ENCODE peak calls at places on chromosomes 11 and 22, in five cellular contexts. X is coronary artery, W is fibroblast of lung, S is KBM-7, G is head of caudate nucleus. O is an unnamed sample.

GRCh38 chr11:73310076-73310475 is 2.0 kb downstream of the ARHGEF17 start:
- DNase-seq in X (no peak), G (no peak), W (no peak), S (no peak), O (no peak)

GRCh38 chr22:30422481-30423295 is 2.9 kb upstream of the MTFP1 start:
- DNase-seq in W (peak), G (peak), S (peak), X (peak), O (peak)

GRCh38 chr11:126102436-126102894 is 39.8 kb upstream of the CDON start:
- DNase-seq in S (no peak), X (no peak), W (peak), G (peak), O (no peak)

GRCh38 chr11:35593143-35593542 is 25.1 kb upstream of the FJX1 start:
- DNase-seq in G (no peak), S (no peak), X (peak), W (peak), O (no peak)

GRCh38 chr11:1227551-1228182 is 4.8 kb downstream of the MUC5B start:
- DNase-seq in S (no peak), X (no peak), G (no peak), W (no peak), O (no peak)

GRCh38 chr11:83538286-83538685 is 252.1 kb upstream of the CCDC90B start:
- DNase-seq in S (no peak), G (no peak), W (no peak), X (no peak), O (no peak)

GRCh38 chr11:115608976-115609375 is 104.8 kb upstream of the CADM1 start:
- DNase-seq in W (no peak), X (no peak), S (no peak), G (no peak), O (no peak)

GRCh38 chr11:116948375-116948774 is 111.0 kb upstream of the APOA1 start:
- DNase-seq in X (no peak), G (no peak), S (no peak), W (no peak), O (no peak)

GRCh38 chr11:47051217-47051616 is 114.7 kb downstream of the CSTPP1 start:
- DNase-seq in S (no peak), G (no peak), X (no peak), W (peak), O (no peak)

GRCh38 chr11:27496461-27496860 is 10.1 kb downstream of the LIN7C start:
- DNase-seq in G (no peak), X (no peak), W (peak), S (no peak), O (no peak)

GRCh38 chr11:77361184-77361583 is 59.7 kb upstream of the GDPD4 start:
- DNase-seq in G (no peak), X (no peak), W (no peak), S (no peak), O (no peak)

GRCh38 chr11:100681064-100681502 is 6.0 kb upstream of the ARHGAP42 start:
- DNase-seq in G (peak), S (peak), W (peak), X (no peak), O (no peak)

GRCh38 chr11:44443836-44444769 is 121.4 kb upstream of the CD82 start:
- DNase-seq in G (no peak), X (peak), W (no peak), S (no peak), O (no peak)

GRCh38 chr22:26722159-26722558 is 64.8 kb downstream of the MIAT start:
- DNase-seq in S (no peak), X (no peak), G (no peak), W (no peak), O (no peak)

GRCh38 chr11:86148339-86148738 is 79.5 kb upstream of the PICALM start:
- DNase-seq in X (no peak), G (no peak), S (no peak), W (no peak), O (no peak)

GRCh38 chr22:35842954-35843353 is 125.3 kb downstream of the APOL5 start:
- DNase-seq in G (no peak), S (peak), X (no peak), W (peak), O (peak)

GRCh38 chr11:62242021-62242420 is at the start of gene SCGB1D2:
- DNase-seq in X (no peak), S (no peak), W (no peak), G (peak), O (no peak)

GRCh38 chr11:131615611-131616010 is 245.2 kb downstream of the NTM start:
- DNase-seq in S (no peak), X (no peak), G (no peak), W (no peak), O (no peak)

GRCh38 chr11:2927851-2928604 is 1.2 kb downstream of the PHLDA2 start:
- DNase-seq in X (no peak), G (no peak), W (peak), S (no peak), O (peak)

GRCh38 chr11:30196400-30197206 is 34.2 kb upstream of the FSHB start:
- DNase-seq in G (peak), S (peak), X (no peak), W (peak), O (peak)

GRCh38 chr11:47560431-47560830 is 5.0 kb upstream of the PTPMT1 start:
- DNase-seq in G (no peak), S (no peak), W (peak), X (no peak), O (no peak)

GRCh38 chr11:128587415-128587814 is at the start of gene ETS1:
- DNase-seq in W (peak), G (no peak), X (no peak), S (no peak), O (peak)

GRCh38 chr11:27158763-27159679 is 118.4 kb downstream of the BBOX1 start:
- DNase-seq in X (no peak), W (peak), G (peak), S (peak), O (peak)

GRCh38 chr11:75560644-75561043 is 1.4 kb upstream of the SERPINH1 start:
- DNase-seq in S (no peak), G (no peak), X (no peak), W (no peak), O (no peak)

GRCh38 chr11:96506953-96507354 is 117.1 kb downstream of the JRKL start:
- DNase-seq in S (no peak), G (no peak), W (no peak), X (no peak), O (no peak)

GRCh38 chr11:116234989-116235567 is 537.7 kb downstream of the BUD13 start:
- DNase-seq in W (no peak), S (no peak), X (no peak), G (no peak), O (no peak)

GRCh38 chr22:33325232-33326004 is 267.2 kb upstream of the SYN3 start:
- DNase-seq in W (no peak), X (no peak), G (no peak), S (no peak), O (no peak)

GRCh38 chr11:76214968-76215548 is 8.8 kb upstream of the WNT11 start:
- DNase-seq in S (no peak), X (no peak), G (no peak), W (no peak), O (no peak)

GRCh38 chr11:95089620-95090542 is at the start of gene ENDOD1:
- DNase-seq in X (peak), G (peak), W (peak), S (peak), O (peak)

GRCh38 chr22:24007253-24008021 is 2.2 kb upstream of the GSTT4 start:
- DNase-seq in G (no peak), W (no peak), S (no peak), X (no peak), O (no peak)

GRCh38 chr11:15918212-15918611 is 438.1 kb downstream of the SOX6 start:
- DNase-seq in G (no peak), X (no peak), W (no peak), S (no peak), O (no peak)

GRCh38 chr22:32103648-32104326 is 55.3 kb downstream of the C22orf42 start:
- DNase-seq in S (peak), X (no peak), G (no peak), W (peak), O (no peak)

GRCh38 chr22:36413022-36413770 is 25.4 kb upstream of the MYH9 start:
- DNase-seq in G (no peak), S (no peak), X (no peak), W (peak), O (no peak)

GRCh38 chr11:117189941-117190544 is 9.1 kb upstream of the TAGLN start:
- DNase-seq in S (no peak), X (peak), G (no peak), W (no peak), O (no peak)

GRCh38 chr11:81707881-81708280 is 1025.8 kb downstream of the FAM181B start:
- DNase-seq in W (no peak), S (no peak), G (no peak), X (no peak), O (no peak)

GRCh38 chr11:124481365-124482323 is 36.1 kb upstream of the OR8B8 start:
- DNase-seq in X (no peak), S (peak), G (peak), W (peak), O (peak)

GRCh38 chr11:117625237-117625636 is 171.8 kb downstream of the DSCAML1 start:
- DNase-seq in X (no peak), S (no peak), G (peak), W (no peak), O (no peak)

GRCh38 chr22:19553201-19553600 is 29.0 kb upstream of the CLDN5 start:
- DNase-seq in S (no peak), G (no peak), W (no peak), X (no peak), O (no peak)

GRCh38 chr11:111777094-111778046 is 11.2 kb upstream of the PPP2R1B start:
- DNase-seq in S (peak), W (peak), G (peak), X (no peak), O (peak)

O was measured in endothelial cell of umbilical vein.